ENCODE peak calls at places on chromosomes 4 and X, in five cellular contexts. M is endothelial cell; B is HT1080; J is CD8-positive, alpha-beta memory T cell; F is naive thymus-derived CD8-positive, alpha-beta T cell. Z is an unnamed sample.

GRCh38 chr4:113468165-113469022 is 293.1 kb downstream of the CAMK2D start:
- DNase-seq in F (no peak), B (peak; percentile 100), J (no peak), M (no peak), Z (no peak)

GRCh38 chr4:156779046-156779445 is 192.6 kb downstream of the PDGFC start:
- DNase-seq in M (no peak), F (no peak), B (peak; percentile 26), J (no peak), Z (no peak)

GRCh38 chr4:99712099-99712498 is 54.5 kb upstream of the C4orf54 start:
- DNase-seq in F (no peak), M (no peak), B (no peak), J (no peak), Z (no peak)

GRCh38 chr4:184473515-184474260 is 662 bp downstream of the IRF2 start:
- DNase-seq in B (peak; percentile 55), F (peak; percentile 28), M (peak; percentile 48), J (peak; percentile 61), Z (no peak)

GRCh38 chrX:52979568-52979967 is 21.2 kb upstream of the FAM156A start:
- DNase-seq in J (no peak), B (no peak), M (no peak), F (no peak), Z (no peak)

GRCh38 chr4:112287258-112287873 is 1.7 kb upstream of the TIFA start:
- DNase-seq in F (no peak), B (no peak), M (no peak), J (no peak), Z (no peak)

GRCh38 chr4:130486186-130486585 is 1390.2 kb downstream of the C4orf33 start:
- DNase-seq in B (no peak), F (no peak), J (no peak), M (no peak), Z (no peak)

GRCh38 chrX:153411988-153412574 is 809 bp downstream of the ZFP92 start:
- DNase-seq in M (no peak), F (no peak), J (no peak), B (no peak), Z (peak; percentile 18)

GRCh38 chr4:48341776-48342558 is 638 bp downstream of the SLAIN2 start:
- DNase-seq in B (peak; percentile 40), J (no peak), M (peak; percentile 68), F (peak; percentile 41), Z (peak; percentile 5)

GRCh38 chr4:16226816-16227461 is 668 bp upstream of the TAPT1 start:
- DNase-seq in B (peak; percentile 29), M (peak; percentile 51), J (peak; percentile 21), F (peak; percentile 35), Z (no peak)

GRCh38 chr4:53536328-53536727 is 55.0 kb downstream of the LNX1 start:
- DNase-seq in M (no peak), J (no peak), F (no peak), B (no peak), Z (no peak)

GRCh38 chr4:70903282-70903603 is 1.1 kb downstream of the MOB1B start:
- DNase-seq in F (no peak), M (peak; percentile 27), J (no peak), B (no peak), Z (no peak)

GRCh38 chr4:89257376-89257775 is 50.2 kb downstream of the GPRIN3 start:
- DNase-seq in J (no peak), M (no peak), B (no peak), F (no peak), Z (no peak)

Z was measured in DMS79.